ENCODE peak calls at places on chromosomes 4 and X, in nine cellular contexts. U is anterior cingulate cortex, X is activated B cell treated with CpG ODN at 0.5 μM for 24 hours, K is right cardiac atrium, S is NCI-H2171 treated with DMSO at 0.1 percent for 48 hours, M is suprapubic skin, O is hypothalamus, Q is amygdala, P is pons. A is an unnamed sample.
A peak's percentile ranks its signal among the peaks of the same experiment; 100 is the strongest.

GRCh38 chr4:27811928-27812327 is 951.3 kb downstream of the STIM2 start:
- DNase-seq in U (no peak), X (no peak), K (no peak), S (no peak), M (no peak), O (no peak), Q (no peak), P (no peak), A (no peak)

GRCh38 chrX:64206556-64207162 is 1.2 kb upstream of the AMER1 start:
- DNase-seq in U (no peak), X (no peak), K (peak; percentile 70), S (no peak), M (no peak), O (no peak), Q (no peak), P (no peak), A (no peak)

GRCh38 chr4:111761531-111761930 is 383.7 kb upstream of the FAM241A start:
- DNase-seq in U (no peak), X (no peak), K (no peak), S (no peak), M (no peak), O (no peak), Q (no peak), P (no peak), A (no peak)

GRCh38 chrX:76427560-76428242 is at the start of gene MAGEE1:
- DNase-seq in U (peak; percentile 62), X (peak; percentile 70), K (peak; percentile 92), S (peak; percentile 50), M (peak; percentile 76), O (peak; percentile 65), Q (peak; percentile 73), P (peak; percentile 69), A (peak; percentile 84)

GRCh38 chr4:148065069-148065468 is 333.2 kb downstream of the ARHGAP10 start:
- DNase-seq in U (no peak), X (no peak), K (no peak), S (no peak), M (no peak), O (no peak), Q (peak; percentile 50), P (no peak), A (peak; percentile 67)

GRCh38 chrX:116267511-116268040 is 97.0 kb downstream of the AGTR2 start:
- DNase-seq in U (no peak), X (no peak), K (no peak), S (no peak), M (no peak), O (no peak), Q (no peak), P (no peak), A (no peak)

GRCh38 chr4:139651282-139652194 is 14.1 kb upstream of the MGST2 start:
- DNase-seq in U (peak; percentile 56), X (peak; percentile 41), K (peak; percentile 93), S (peak; percentile 71), M (peak; percentile 93), O (peak; percentile 29), Q (peak; percentile 79), P (peak; percentile 89), A (peak; percentile 89)

GRCh38 chr4:2063557-2064275 is 4.6 kb downstream of the NAT8L start:
- DNase-seq in U (no peak), X (no peak), K (no peak), S (no peak), M (no peak), O (no peak), Q (no peak), P (no peak), A (no peak)

GRCh38 chrX:72705814-72706213 is 8.3 kb downstream of the PHKA1 start:
- DNase-seq in U (no peak), X (no peak), K (no peak), S (no peak), M (no peak), O (no peak), Q (no peak), P (no peak), A (no peak)

A was measured in head of caudate nucleus.